ENCODE peak calls at places on chromosomes 12 and 14, in seven cellular contexts. One of them, this sample, is unnamed.

GRCh38 chr12:123058980-123059379 is 78.5 kb downstream of the ARL6IP4 start:
- DNase-seq in GM23248: peak
- DNase-seq in gastrocnemius medialis: no peak
- DNase-seq in PC-3: no peak
- DNase-seq in stomach: no peak
- DNase-seq in astrocyte of the cerebellum: no peak
- DNase-seq in CD4-positive, alpha-beta memory T cell: no peak
- DNase-seq in this sample: peak

GRCh38 chr14:34030864-34031263 is 80.0 kb upstream of the EGLN3 start:
- DNase-seq in CD4-positive, alpha-beta memory T cell: no peak
- DNase-seq in gastrocnemius medialis: peak
- DNase-seq in PC-3: no peak
- DNase-seq in GM23248: peak
- DNase-seq in stomach: no peak
- DNase-seq in astrocyte of the cerebellum: no peak
- DNase-seq in this sample: peak

GRCh38 chr12:121797937-121798801 is 4.7 kb upstream of the RHOF start:
- DNase-seq in gastrocnemius medialis: peak
- DNase-seq in PC-3: peak
- DNase-seq in stomach: peak
- DNase-seq in GM23248: peak
- DNase-seq in CD4-positive, alpha-beta memory T cell: no peak
- DNase-seq in astrocyte of the cerebellum: no peak
- DNase-seq in this sample: no peak

GRCh38 chr14:98234208-98234607 is 1037.8 kb downstream of the BCL11B start:
- DNase-seq in CD4-positive, alpha-beta memory T cell: no peak
- DNase-seq in gastrocnemius medialis: no peak
- DNase-seq in astrocyte of the cerebellum: no peak
- DNase-seq in stomach: no peak
- DNase-seq in PC-3: peak
- DNase-seq in GM23248: peak
- DNase-seq in this sample: no peak

GRCh38 chr12:110760204-110760609 is 17.5 kb upstream of the PPP1CC start:
- DNase-seq in PC-3: peak
- DNase-seq in CD4-positive, alpha-beta memory T cell: no peak
- DNase-seq in gastrocnemius medialis: no peak
- DNase-seq in GM23248: no peak
- DNase-seq in astrocyte of the cerebellum: no peak
- DNase-seq in stomach: no peak
- DNase-seq in this sample: no peak

GRCh38 chr12:122852336-122853275 is 17.3 kb downstream of the HIP1R start:
- DNase-seq in PC-3: no peak
- DNase-seq in CD4-positive, alpha-beta memory T cell: no peak
- DNase-seq in stomach: no peak
- DNase-seq in astrocyte of the cerebellum: no peak
- DNase-seq in GM23248: peak
- DNase-seq in gastrocnemius medialis: no peak
- DNase-seq in this sample: no peak

GRCh38 chr14:73786632-73786941 is 65.0 kb upstream of the PTGR2 start:
- DNase-seq in PC-3: peak
- DNase-seq in astrocyte of the cerebellum: no peak
- DNase-seq in CD4-positive, alpha-beta memory T cell: no peak
- DNase-seq in gastrocnemius medialis: no peak
- DNase-seq in stomach: peak
- DNase-seq in GM23248: peak
- DNase-seq in this sample: no peak

GRCh38 chr12:89450922-89451321 is 73.7 kb downstream of the GALNT4 start:
- DNase-seq in PC-3: peak
- DNase-seq in gastrocnemius medialis: no peak
- DNase-seq in astrocyte of the cerebellum: peak
- DNase-seq in GM23248: peak
- DNase-seq in CD4-positive, alpha-beta memory T cell: no peak
- DNase-seq in stomach: no peak
- DNase-seq in this sample: no peak

GRCh38 chr12:104336115-104336514 is 32.6 kb downstream of the EID3 start:
- DNase-seq in gastrocnemius medialis: no peak
- DNase-seq in stomach: no peak
- DNase-seq in GM23248: no peak
- DNase-seq in CD4-positive, alpha-beta memory T cell: no peak
- DNase-seq in astrocyte of the cerebellum: no peak
- DNase-seq in PC-3: no peak
- DNase-seq in this sample: no peak

GRCh38 chr12:52965337-52965731 is 16.4 kb downstream of the KRT18 start:
- DNase-seq in PC-3: no peak
- DNase-seq in CD4-positive, alpha-beta memory T cell: no peak
- DNase-seq in gastrocnemius medialis: no peak
- DNase-seq in stomach: no peak
- DNase-seq in astrocyte of the cerebellum: no peak
- DNase-seq in GM23248: no peak
- DNase-seq in this sample: no peak
- H3K4me3 ChIP-seq in PC-3: no peak
- H3K4me3 ChIP-seq in CD4-positive, alpha-beta memory T cell: no peak
- H3K4me3 ChIP-seq in gastrocnemius medialis: no peak
- H3K4me3 ChIP-seq in stomach: peak
- H3K4me3 ChIP-seq in astrocyte of the cerebellum: peak
- H3K4me3 ChIP-seq in GM23248: peak
- H3K4me3 ChIP-seq in this sample: peak

GRCh38 chr12:66707002-66707697 is 28.3 kb upstream of the GRIP1 start:
- DNase-seq in GM23248: no peak
- DNase-seq in stomach: no peak
- DNase-seq in gastrocnemius medialis: no peak
- DNase-seq in astrocyte of the cerebellum: no peak
- DNase-seq in PC-3: no peak
- DNase-seq in CD4-positive, alpha-beta memory T cell: no peak
- DNase-seq in this sample: no peak
- H3K4me3 ChIP-seq in GM23248: no peak
- H3K4me3 ChIP-seq in stomach: no peak
- H3K4me3 ChIP-seq in gastrocnemius medialis: no peak
- H3K4me3 ChIP-seq in astrocyte of the cerebellum: no peak
- H3K4me3 ChIP-seq in PC-3: no peak
- H3K4me3 ChIP-seq in CD4-positive, alpha-beta memory T cell: no peak
- H3K4me3 ChIP-seq in this sample: no peak

GRCh38 chr14:96205994-96206392 is 1.4 kb downstream of the BDKRB2 start:
- DNase-seq in gastrocnemius medialis: no peak
- DNase-seq in PC-3: no peak
- DNase-seq in CD4-positive, alpha-beta memory T cell: no peak
- DNase-seq in GM23248: peak
- DNase-seq in stomach: no peak
- DNase-seq in astrocyte of the cerebellum: no peak
- DNase-seq in this sample: no peak
- H3K4me3 ChIP-seq in gastrocnemius medialis: no peak
- H3K4me3 ChIP-seq in PC-3: no peak
- H3K4me3 ChIP-seq in CD4-positive, alpha-beta memory T cell: no peak
- H3K4me3 ChIP-seq in GM23248: peak
- H3K4me3 ChIP-seq in stomach: peak
- H3K4me3 ChIP-seq in astrocyte of the cerebellum: no peak
- H3K4me3 ChIP-seq in this sample: peak

GRCh38 chr14:101102875-101103274 is 199.4 kb upstream of the RTL1 start:
- DNase-seq in stomach: no peak
- DNase-seq in PC-3: no peak
- DNase-seq in CD4-positive, alpha-beta memory T cell: no peak
- DNase-seq in astrocyte of the cerebellum: no peak
- DNase-seq in gastrocnemius medialis: no peak
- DNase-seq in GM23248: no peak
- DNase-seq in this sample: no peak
- H3K4me3 ChIP-seq in stomach: no peak
- H3K4me3 ChIP-seq in PC-3: no peak
- H3K4me3 ChIP-seq in CD4-positive, alpha-beta memory T cell: no peak
- H3K4me3 ChIP-seq in astrocyte of the cerebellum: no peak
- H3K4me3 ChIP-seq in gastrocnemius medialis: no peak
- H3K4me3 ChIP-seq in GM23248: no peak
- H3K4me3 ChIP-seq in this sample: no peak